ENCODE peak calls at places on chromosomes 16 and 17, in five cellular contexts. W is stimulated activated CD4-positive, alpha-beta T cell treated with anti-CD3 and anti-CD28 coated beads, Interleukin-4, amount 100 ng/mL, for 1 hour; Y is GM10248; R is hypothalamus; Z is naive thymus-derived CD8-positive, alpha-beta T cell. T is an unnamed sample.

GRCh38 chr16:56199164-56199563 is 7.9 kb downstream of the GNAO1 start:
- DNase-seq in Y (no peak), Z (no peak), R (no peak), W (no peak), T (peak; percentile 19)

GRCh38 chr16:69494993-69495392 is 70.6 kb downstream of the CYB5B start:
- DNase-seq in R (no peak), W (peak; percentile 22), Z (no peak), Y (peak; percentile 39), T (no peak)

GRCh38 chr17:72351365-72351764 is 230.5 kb downstream of the SOX9 start:
- DNase-seq in Z (no peak), Y (no peak), W (no peak), R (no peak), T (no peak)

GRCh38 chr17:75130632-75131277 is 787 bp downstream of the NT5C start:
- DNase-seq in R (no peak), Z (peak; percentile 36), Y (peak; percentile 56), W (peak; percentile 57), T (peak; percentile 30)

GRCh38 chr17:29918922-29919856 is 10.8 kb downstream of the SSH2 start:
- DNase-seq in Z (no peak), R (no peak), Y (no peak), W (no peak), T (no peak)

GRCh38 chr17:43674394-43674793 is 12.7 kb upstream of the MEOX1 start:
- DNase-seq in W (no peak), Z (no peak), R (no peak), Y (no peak), T (no peak)

GRCh38 chr16:450800-451512 is 25.5 kb downstream of the RAB11FIP3 start:
- DNase-seq in W (no peak), R (no peak), Y (no peak), Z (no peak), T (no peak)

GRCh38 chr17:78722101-78722761 is 59.8 kb downstream of the CYTH1 start:
- DNase-seq in Z (peak; percentile 41), Y (peak; percentile 48), R (peak; percentile 57), W (no peak), T (peak; percentile 51)

GRCh38 chr17:31273511-31273910 is 23.5 kb downstream of the OMG start:
- DNase-seq in W (no peak), Z (no peak), Y (no peak), R (no peak), T (no peak)

GRCh38 chr17:67831268-67831667 is 6.0 kb downstream of the BPTF start:
- DNase-seq in R (no peak), W (no peak), Z (no peak), Y (no peak), T (no peak)

GRCh38 chr16:2190659-2191445 is 5.6 kb downstream of the CASKIN1 start:
- DNase-seq in W (no peak), R (peak; percentile 41), Z (no peak), Y (no peak), T (no peak)

GRCh38 chr17:44324092-44324570 is 492 bp downstream of the SLC25A39 start:
- DNase-seq in Y (no peak), W (no peak), Z (no peak), R (no peak), T (no peak)

GRCh38 chr17:78185981-78186688 is 717 bp downstream of the TK1 start:
- DNase-seq in Y (no peak), W (no peak), Z (no peak), R (no peak), T (no peak)

GRCh38 chr17:27778193-27778592 is 22.1 kb downstream of the NOS2 start:
- DNase-seq in Z (no peak), Y (no peak), R (no peak), W (no peak), T (no peak)

GRCh38 chr16:85584192-85584757 is 28.8 kb upstream of the GSE1 start:
- DNase-seq in W (no peak), R (no peak), Y (no peak), Z (no peak), T (no peak)

GRCh38 chr17:67440311-67441051 is 63.4 kb downstream of the PITPNC1 start:
- DNase-seq in R (no peak), Y (no peak), Z (no peak), W (no peak), T (no peak)

GRCh38 chr17:31582151-31582907 is 190.9 kb downstream of the RAB11FIP4 start:
- DNase-seq in Z (no peak), W (no peak), R (peak; percentile 25), Y (peak; percentile 77), T (peak; percentile 43)

GRCh38 chr17:71234349-71234748 is 886.5 kb upstream of the SOX9 start:
- DNase-seq in Z (no peak), W (no peak), Y (no peak), R (no peak), T (no peak)

GRCh38 chr17:57553525-57553924 is 191.6 kb downstream of the CCDC182 start:
- DNase-seq in W (no peak), R (no peak), Y (no peak), Z (no peak), T (no peak)

GRCh38 chr16:69176033-69176780 is 10.8 kb upstream of the SNTB2 start:
- DNase-seq in Z (no peak), Y (no peak), R (no peak), W (no peak), T (no peak)

GRCh38 chr16:22189473-22190168 is 16.5 kb upstream of the EEF2K start:
- DNase-seq in W (peak; percentile 90), R (no peak), Y (peak; percentile 47), Z (peak; percentile 96), T (no peak)

GRCh38 chr17:28339431-28339830 is 3.9 kb downstream of the TNFAIP1 start:
- DNase-seq in Y (no peak), R (no peak), Z (no peak), W (no peak), T (no peak)

GRCh38 chr17:1999557-2000251 is 25.4 kb downstream of the RTN4RL1 start:
- DNase-seq in Y (no peak), W (no peak), Z (no peak), R (peak; percentile 46), T (no peak)

GRCh38 chr17:40445769-40446468 is 2.7 kb downstream of the IGFBP4 start:
- DNase-seq in Y (no peak), R (no peak), Z (no peak), W (no peak), T (no peak)

GRCh38 chr16:2782583-2783351 is 4.6 kb downstream of the PRSS33 start:
- DNase-seq in Z (no peak), Y (no peak), R (no peak), W (no peak), T (no peak)

GRCh38 chr16:29023279-29024278 is 38.7 kb downstream of the LAT start:
- DNase-seq in Z (peak; percentile 43), Y (no peak), W (no peak), R (no peak), T (no peak)

GRCh38 chr16:24970708-24971107 is 44.5 kb downstream of the ARHGAP17 start:
- DNase-seq in Y (no peak), Z (no peak), W (no peak), R (no peak), T (no peak)

GRCh38 chr16:57167951-57168350 is 17.9 kb downstream of the PSME3IP1 start:
- DNase-seq in Y (peak; percentile 54), W (no peak), R (peak; percentile 35), Z (peak; percentile 33), T (peak; percentile 36)

GRCh38 chr17:38417210-38417951 is 10.9 kb upstream of the ARHGAP23 start:
- DNase-seq in W (no peak), R (no peak), Y (no peak), Z (no peak), T (no peak)

GRCh38 chr17:75250009-75250471 is 11.4 kb downstream of the GGA3 start:
- DNase-seq in Z (no peak), Y (peak; percentile 82), W (peak; percentile 81), R (no peak), T (peak; percentile 25)

GRCh38 chr16:72818286-72818845 is 229.6 kb downstream of the ZFHX3 start:
- DNase-seq in R (no peak), Z (no peak), Y (no peak), W (no peak), T (no peak)

T was measured in naive B cell.